ENCODE peak calls at places on chromosomes 11 and 22, in four cellular contexts. One of them, this sample, is unnamed.

GRCh38 chr11:57290288-57290687 is 34.5 kb downstream of the TNKS1BP1 start:
- DNase-seq in spleen: no peak
- DNase-seq in cardiac muscle cell: peak; percentile 57
- DNase-seq in thoracic aorta: no peak
- DNase-seq in this sample: no peak

GRCh38 chr11:105910095-105910715 is 111.8 kb downstream of the MSANTD4 start:
- DNase-seq in cardiac muscle cell: no peak
- DNase-seq in thoracic aorta: no peak
- DNase-seq in spleen: no peak
- DNase-seq in this sample: no peak

GRCh38 chr11:36500315-36500721 is 9.8 kb downstream of the TRAF6 start:
- DNase-seq in thoracic aorta: peak; percentile 21
- DNase-seq in spleen: no peak
- DNase-seq in cardiac muscle cell: peak; percentile 88
- DNase-seq in this sample: no peak

GRCh38 chr11:76788661-76789442 is 5.7 kb downstream of the TSKU start:
- DNase-seq in spleen: peak; percentile 45
- DNase-seq in cardiac muscle cell: no peak
- DNase-seq in thoracic aorta: no peak
- DNase-seq in this sample: no peak

GRCh38 chr11:75721852-75722668 is 4.4 kb downstream of the MOGAT2 start:
- DNase-seq in thoracic aorta: no peak
- DNase-seq in cardiac muscle cell: no peak
- DNase-seq in spleen: no peak
- DNase-seq in this sample: no peak

GRCh38 chr11:31455177-31455576 is 54.2 kb downstream of the IMMP1L start:
- DNase-seq in spleen: no peak
- DNase-seq in thoracic aorta: no peak
- DNase-seq in cardiac muscle cell: no peak
- DNase-seq in this sample: no peak

GRCh38 chr22:23079814-23080521 is 9.6 kb downstream of the GNAZ start:
- DNase-seq in cardiac muscle cell: no peak
- DNase-seq in spleen: no peak
- DNase-seq in thoracic aorta: no peak
- DNase-seq in this sample: no peak

GRCh38 chr11:70480711-70481110 is 82.4 kb downstream of the CTTN start:
- DNase-seq in spleen: no peak
- DNase-seq in cardiac muscle cell: no peak
- DNase-seq in thoracic aorta: no peak
- DNase-seq in this sample: peak; percentile 10

GRCh38 chr11:10392680-10393079 is 62.4 kb upstream of the AMPD3 start:
- DNase-seq in thoracic aorta: no peak
- DNase-seq in spleen: no peak
- DNase-seq in cardiac muscle cell: no peak
- DNase-seq in this sample: no peak

GRCh38 chr11:63132985-63133775 is 10.8 kb downstream of the SLC22A24 start:
- DNase-seq in spleen: no peak
- DNase-seq in thoracic aorta: no peak
- DNase-seq in cardiac muscle cell: no peak
- DNase-seq in this sample: no peak

GRCh38 chr11:120208777-120209176 is 2.1 kb upstream of the OAF start:
- DNase-seq in spleen: no peak
- DNase-seq in thoracic aorta: no peak
- DNase-seq in cardiac muscle cell: peak; percentile 65
- DNase-seq in this sample: no peak

GRCh38 chr11:83480811-83481210 is 194.6 kb upstream of the CCDC90B start:
- DNase-seq in cardiac muscle cell: no peak
- DNase-seq in spleen: no peak
- DNase-seq in thoracic aorta: no peak
- DNase-seq in this sample: no peak

GRCh38 chr22:48153726-48154125 is 1391.3 kb downstream of the TBC1D22A start:
- DNase-seq in cardiac muscle cell: no peak
- DNase-seq in spleen: no peak
- DNase-seq in thoracic aorta: no peak
- DNase-seq in this sample: no peak

GRCh38 chr11:35146711-35147110 is 7.7 kb downstream of the CD44 start:
- DNase-seq in cardiac muscle cell: no peak
- DNase-seq in spleen: no peak
- DNase-seq in thoracic aorta: no peak
- DNase-seq in this sample: no peak
- H3K4me1 ChIP-seq in cardiac muscle cell: no peaks in the 10 kb centered on the region
- H3K4me1 ChIP-seq in spleen: peaks cover 52% of the 10 kb centered on the region
- H3K4me1 ChIP-seq in thoracic aorta: peaks cover 22% of the 10 kb centered on the region
- H3K4me1 ChIP-seq in this sample: peaks cover 7% of the 10 kb centered on the region

DNA sequence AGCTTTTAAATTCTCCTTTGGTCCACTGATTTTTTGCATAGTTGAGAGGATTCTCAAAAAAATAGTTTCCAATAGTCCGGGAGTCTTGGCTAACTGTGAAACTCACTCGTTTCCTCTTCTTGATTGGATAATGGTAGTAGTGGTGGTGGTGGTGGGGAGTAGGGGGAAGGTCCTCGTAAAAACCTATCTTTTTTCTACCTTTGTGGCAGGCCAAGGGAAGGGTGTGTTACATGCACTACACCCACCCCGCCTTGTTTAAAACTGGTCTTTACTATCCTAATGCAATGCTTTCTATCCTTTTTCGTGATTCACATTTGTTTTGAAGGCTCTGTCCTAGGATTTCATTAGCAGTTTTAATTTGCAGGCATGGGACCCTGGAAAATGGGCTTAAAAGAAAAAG is 4.8 kb downstream of the TEAD1 start:
- DNase-seq in thoracic aorta: no peak
- DNase-seq in cardiac muscle cell: no peak
- DNase-seq in spleen: no peak
- DNase-seq in this sample: no peak
- H3K4me1 ChIP-seq in thoracic aorta: peaks cover 7% of the 10 kb centered on the region
- H3K4me1 ChIP-seq in cardiac muscle cell: peaks cover 46% of the 10 kb centered on the region
- H3K4me1 ChIP-seq in spleen: no peaks in the 10 kb centered on the region
- H3K4me1 ChIP-seq in this sample: peaks cover 91% of the 10 kb centered on the region

DNA sequence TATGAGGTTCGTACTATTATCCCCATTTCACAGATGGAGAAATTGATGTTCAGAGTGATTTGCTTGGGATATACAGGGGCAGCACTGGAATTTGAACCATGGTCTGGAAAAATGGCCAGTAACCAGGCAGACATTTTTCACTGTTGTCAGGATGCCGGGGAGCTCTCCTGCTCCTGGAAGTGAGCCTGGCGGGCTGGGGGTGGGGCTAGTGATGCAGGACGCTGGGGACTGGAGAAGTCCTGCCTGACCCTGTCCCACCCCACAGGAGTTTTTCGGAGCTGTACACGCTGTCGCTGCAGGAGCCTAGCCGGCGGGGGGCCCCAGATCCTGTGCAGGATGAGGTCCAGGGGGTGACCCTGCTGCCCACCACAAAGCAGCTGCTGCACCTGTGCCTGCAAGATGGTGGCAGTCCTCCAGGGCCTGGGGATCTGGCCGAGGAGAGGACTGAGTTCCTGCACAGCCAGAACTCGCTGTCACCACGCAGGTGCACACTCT is 11.1 kb downstream of the SIPA1 start:
- DNase-seq in cardiac muscle cell: no peak
- DNase-seq in spleen: peak; percentile 74
- DNase-seq in thoracic aorta: no peak
- DNase-seq in this sample: no peak
- H3K4me1 ChIP-seq in cardiac muscle cell: peaks cover 10% of the 10 kb centered on the region
- H3K4me1 ChIP-seq in spleen: peaks cover 43% of the 10 kb centered on the region
- H3K4me1 ChIP-seq in thoracic aorta: peaks cover 16% of the 10 kb centered on the region
- H3K4me1 ChIP-seq in this sample: peaks cover 63% of the 10 kb centered on the region

GRCh38 chr11:64208796-64209562 is 2.5 kb downstream of the FERMT3 start:
- DNase-seq in cardiac muscle cell: no peak
- DNase-seq in spleen: no peak
- DNase-seq in thoracic aorta: no peak
- DNase-seq in this sample: no peak

GRCh38 chr11:64208086-64208795 is 1.7 kb downstream of the FERMT3 start:
- DNase-seq in cardiac muscle cell: no peak
- DNase-seq in thoracic aorta: no peak
- DNase-seq in spleen: peak; percentile 85
- DNase-seq in this sample: no peak

GRCh38 chr11:64210301-64211020 is 3.9 kb downstream of the FERMT3 start:
- DNase-seq in spleen: no peak
- DNase-seq in thoracic aorta: no peak
- DNase-seq in cardiac muscle cell: no peak
- DNase-seq in this sample: no peak

GRCh38 chr11:64209563-64209843 is 3.0 kb downstream of the FERMT3 start:
- DNase-seq in thoracic aorta: no peak
- DNase-seq in cardiac muscle cell: no peak
- DNase-seq in spleen: no peak
- DNase-seq in this sample: no peak

GRCh38 chr11:64211181-64211872 is 4.8 kb downstream of the FERMT3 start:
- DNase-seq in cardiac muscle cell: no peak
- DNase-seq in thoracic aorta: no peak
- DNase-seq in spleen: no peak
- DNase-seq in this sample: no peak
- H3K4me1 ChIP-seq in cardiac muscle cell: no peaks in the 10 kb centered on the region
- H3K4me1 ChIP-seq in thoracic aorta: no peaks in the 10 kb centered on the region
- H3K4me1 ChIP-seq in spleen: peaks cover 26% of the 10 kb centered on the region
- H3K4me1 ChIP-seq in this sample: peaks cover 25% of the 10 kb centered on the region

GRCh38 chr11:111376453-111376871 is 2.6 kb downstream of the POU2AF1 start:
- DNase-seq in thoracic aorta: no peak
- DNase-seq in spleen: no peak
- DNase-seq in cardiac muscle cell: no peak
- DNase-seq in this sample: no peak

GRCh38 chr11:111370902-111371578 is 8.0 kb downstream of the POU2AF1 start:
- DNase-seq in cardiac muscle cell: no peak
- DNase-seq in spleen: no peak
- DNase-seq in thoracic aorta: no peak
- DNase-seq in this sample: no peak

GRCh38 chr11:111373590-111373989 is 5.5 kb downstream of the POU2AF1 start:
- DNase-seq in spleen: no peak
- DNase-seq in cardiac muscle cell: no peak
- DNase-seq in thoracic aorta: no peak
- DNase-seq in this sample: no peak

GRCh38 chr11:111370270-111370901 is 8.7 kb downstream of the POU2AF1 start:
- DNase-seq in thoracic aorta: no peak
- DNase-seq in spleen: no peak
- DNase-seq in cardiac muscle cell: no peak
- DNase-seq in this sample: no peak

DNA sequence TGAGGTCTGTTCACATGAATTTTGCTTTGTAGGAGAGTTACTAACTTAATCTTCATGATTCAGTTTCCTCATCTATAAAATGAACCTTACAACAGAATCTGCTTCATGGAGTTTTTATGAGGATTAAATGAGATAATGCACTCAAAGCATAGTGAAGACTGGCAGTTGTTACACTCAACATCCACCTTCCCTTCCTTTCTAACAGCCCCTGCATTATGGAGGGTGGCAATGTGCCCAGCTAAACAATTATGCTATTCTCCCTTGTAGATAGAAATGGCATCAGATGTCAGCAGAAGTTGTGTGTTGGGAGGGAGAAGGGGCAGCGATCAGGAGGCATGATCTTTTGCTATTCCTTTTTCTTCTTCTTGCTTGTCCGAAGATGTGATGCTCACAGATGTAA is 6.5 kb downstream of the POU2AF1 start:
- DNase-seq in spleen: no peak
- DNase-seq in cardiac muscle cell: no peak
- DNase-seq in thoracic aorta: no peak
- DNase-seq in this sample: no peak
- H3K4me1 ChIP-seq in spleen: no peaks in the 10 kb centered on the region
- H3K4me1 ChIP-seq in cardiac muscle cell: no peaks in the 10 kb centered on the region
- H3K4me1 ChIP-seq in thoracic aorta: no peaks in the 10 kb centered on the region
- H3K4me1 ChIP-seq in this sample: no peaks in the 10 kb centered on the region

This sample was measured in left ventricle myocardium inferior.